ENCODE peak calls at places on chromosomes 11 and 22, in six cellular contexts. K, Y, I, J, G and C are unnamed samples.

GRCh38 chr11:109197656-109198055 is 224.3 kb upstream of the C11orf87 start:
- DNase-seq in J (peak), I (no peak), G (no peak), Y (no peak), K (no peak), C (no peak)

GRCh38 chr11:68609761-68610160 is 74.6 kb upstream of the GAL start:
- DNase-seq in I (no peak), K (no peak), G (no peak), J (no peak), Y (no peak), C (no peak)

GRCh38 chr11:46601129-46601528 is 7.3 kb upstream of the AMBRA1 start:
- DNase-seq in I (no peak), G (no peak), K (no peak), J (no peak), Y (no peak), C (no peak)

GRCh38 chr11:68889948-68890446 is 13.6 kb downstream of the MRPL21 start:
- DNase-seq in J (peak), G (peak), Y (peak), I (peak), K (peak), C (no peak)

GRCh38 chr11:14974021-14974698 is 2.0 kb upstream of the CALCA start:
- DNase-seq in J (peak), K (no peak), Y (no peak), I (no peak), G (no peak), C (no peak)

GRCh38 chr11:469684-470667 is 19.9 kb downstream of the PTDSS2 start:
- DNase-seq in I (peak), Y (no peak), K (peak), G (peak), J (peak), C (peak)

GRCh38 chr11:45147871-45148270 is 1.4 kb downstream of the PRDM11 start:
- DNase-seq in G (no peak), Y (no peak), K (no peak), J (no peak), I (no peak), C (no peak)

GRCh38 chr22:19893363-19893762 is 38.7 kb upstream of the GNB1L start:
- DNase-seq in G (no peak), Y (no peak), I (no peak), K (no peak), J (no peak), C (no peak)

GRCh38 chr22:25404923-25405853 is 159.3 kb upstream of the GRK3 start:
- DNase-seq in K (peak), I (peak), J (peak), Y (peak), G (peak), C (no peak)

GRCh38 chr22:49573109-49573765 is 254.4 kb downstream of the BRD1 start:
- DNase-seq in K (no peak), Y (no peak), I (no peak), J (no peak), G (peak), C (no peak)

GRCh38 chr22:27057717-27058116 is 400.3 kb downstream of the MIAT start:
- DNase-seq in Y (no peak), J (no peak), I (no peak), G (no peak), K (no peak), C (no peak)

GRCh38 chr11:33256808-33257159 is 397 bp upstream of the HIPK3 start:
- DNase-seq in J (no peak), Y (no peak), I (no peak), G (no peak), K (no peak), C (no peak)

GRCh38 chr11:66469441-66469840 is 2.7 kb downstream of the PELI3 start:
- DNase-seq in Y (no peak), G (no peak), K (no peak), J (no peak), I (no peak), C (no peak)

GRCh38 chr11:75782540-75783263 is 14.1 kb downstream of the DGAT2 start:
- DNase-seq in K (no peak), G (no peak), J (peak), Y (no peak), I (no peak), C (no peak)

GRCh38 chr22:18966748-18967147 is 30.7 kb upstream of the PRODH start:
- DNase-seq in Y (no peak), G (no peak), I (no peak), J (no peak), K (no peak), C (no peak)

GRCh38 chr22:43388420-43388851 is 23.4 kb upstream of the MPPED1 start:
- DNase-seq in J (peak), G (peak), Y (peak), I (peak), K (peak), C (peak)

GRCh38 chr22:38456841-38457699 is 2.1 kb upstream of the KCNJ4 start:
- DNase-seq in J (no peak), G (no peak), K (no peak), I (no peak), Y (no peak), C (no peak)

GRCh38 chr22:45009881-45010531 is at the start of gene PHF21B:
- DNase-seq in I (peak), Y (peak), K (no peak), J (peak), G (no peak), C (peak)

GRCh38 chr11:68497761-68498160 is 37.2 kb downstream of the PPP6R3 start:
- DNase-seq in K (no peak), Y (no peak), G (no peak), J (no peak), I (no peak), C (no peak)

GRCh38 chr11:73323464-73323863 is 15.4 kb downstream of the ARHGEF17 start:
- DNase-seq in K (peak), J (peak), I (no peak), G (peak), Y (peak), C (no peak)

GRCh38 chr22:19179472-19180048 is 1.0 kb upstream of the SLC25A1 start:
- DNase-seq in J (peak), Y (peak), I (peak), K (peak), G (peak), C (peak)

GRCh38 chr11:70558651-70559050 is 160.3 kb downstream of the CTTN start:
- DNase-seq in J (no peak), G (no peak), K (no peak), Y (no peak), I (no peak), C (no peak)

GRCh38 chr11:118290923-118291322 is 13.6 kb upstream of the CD3E start:
- DNase-seq in Y (no peak), K (no peak), G (peak), J (peak), I (no peak), C (no peak)

GRCh38 chr11:61195016-61195695 is 8.2 kb upstream of the PGA3 start:
- DNase-seq in G (no peak), Y (no peak), I (no peak), K (no peak), J (no peak), C (no peak)

GRCh38 chr11:78039919-78040671 is 17.0 kb upstream of the KCTD14 start:
- DNase-seq in Y (peak), I (peak), J (peak), K (peak), G (peak), C (peak)

GRCh38 chr22:33919591-33920501 is at the start of gene LARGE1:
- DNase-seq in J (no peak), I (no peak), Y (peak), G (peak), K (peak), C (no peak)

GRCh38 chr22:46881373-46882118 is 119.1 kb downstream of the TBC1D22A start:
- DNase-seq in G (no peak), I (peak), J (peak), K (no peak), Y (peak), C (no peak)

GRCh38 chr11:45025716-45026492 is 75.2 kb upstream of the TP53I11 start:
- DNase-seq in G (peak), J (no peak), Y (peak), K (peak), I (no peak), C (no peak)

GRCh38 chr11:8747173-8747572 is 64.6 kb downstream of the RPL27A start:
- DNase-seq in G (no peak), K (no peak), J (no peak), I (no peak), Y (no peak), C (no peak)

GRCh38 chr11:78946945-78947914 is 372.6 kb upstream of the NARS2 start:
- DNase-seq in Y (no peak), I (no peak), K (no peak), J (no peak), G (peak), C (no peak)

GRCh38 chr11:72607496-72607895 is 66.7 kb downstream of the PDE2A start:
- DNase-seq in J (no peak), I (no peak), Y (no peak), K (no peak), G (no peak), C (no peak)

GRCh38 chr11:35138949-35139881 is at the start of gene CD44:
- DNase-seq in Y (peak), K (peak), J (peak), I (peak), G (peak), C (peak)

GRCh38 chr11:60927600-60927999 is 3.3 kb downstream of the TMEM132A start:
- DNase-seq in J (no peak), K (no peak), I (no peak), G (no peak), Y (no peak), C (no peak)

GRCh38 chr11:1604711-1605110 is 3.6 kb downstream of the KRTAP5-3 start:
- DNase-seq in J (no peak), G (no peak), I (no peak), Y (no peak), K (no peak), C (no peak)

GRCh38 chr11:73520358-73521061 is 77.4 kb downstream of the FAM168A start:
- DNase-seq in G (no peak), J (no peak), K (no peak), Y (no peak), I (no peak), C (no peak)